ENCODE peak calls at places on chromosome 3, in four cellular contexts. M, F, X and L are unnamed samples.
A peak's percentile ranks its signal among the peaks of the same experiment; 100 is the strongest.

GRCh38 chr3:51355891-51356578 is 29.1 kb upstream of the MANF start:
- DNase-seq in M (no peak), F (no peak), X (no peak), L (no peak)

GRCh38 chr3:31165399-31165860 is 271.0 kb upstream of the GADL1 start:
- DNase-seq in M (no peak), F (no peak), X (no peak), L (no peak)

GRCh38 chr3:122941233-122942206 is 86.0 kb downstream of the SEMA5B start:
- DNase-seq in M (no peak), F (no peak), X (peak; percentile 6), L (no peak)

GRCh38 chr3:168414149-168414548 is 318.4 kb upstream of the GOLIM4 start:
- DNase-seq in M (no peak), F (no peak), X (no peak), L (no peak)

GRCh38 chr3:36480916-36481648 is 100.8 kb downstream of the STAC start:
- DNase-seq in M (no peak), F (no peak), X (peak; percentile 42), L (no peak)

GRCh38 chr3:72977463-72977862 is 19.1 kb upstream of the PPP4R2 start:
- DNase-seq in M (no peak), F (no peak), X (no peak), L (no peak)

GRCh38 chr3:157354722-157355121 is 81.9 kb upstream of the PTX3 start:
- DNase-seq in M (no peak), F (no peak), X (peak; percentile 54), L (no peak)

GRCh38 chr3:175337631-175338030 is 478.5 kb downstream of the NAALADL2 start:
- DNase-seq in M (no peak), F (no peak), X (no peak), L (no peak)

GRCh38 chr3:169082634-169083033 is 580.9 kb downstream of the MECOM start:
- DNase-seq in M (no peak), F (no peak), X (no peak), L (no peak)

GRCh38 chr3:39226106-39226741 is 33.8 kb upstream of the XIRP1 start:
- DNase-seq in M (no peak), F (no peak), X (no peak), L (no peak)

GRCh38 chr3:135896613-135897012 is 68.9 kb upstream of the PPP2R3A start:
- DNase-seq in M (no peak), F (no peak), X (peak; percentile 19), L (no peak)

GRCh38 chr3:105610473-105610872 is 243.8 kb downstream of the ALCAM start:
- DNase-seq in M (no peak), F (no peak), X (no peak), L (no peak)

GRCh38 chr3:191500892-191501291 is 39.9 kb downstream of the PYDC2 start:
- DNase-seq in M (no peak), F (no peak), X (no peak), L (no peak)

GRCh38 chr3:58858126-58858525 is 191.6 kb upstream of the FAM3D start:
- DNase-seq in M (no peak), F (no peak), X (no peak), L (no peak)

GRCh38 chr3:86921981-86922680 is 68.8 kb downstream of the VGLL3 start:
- DNase-seq in M (no peak), F (no peak), X (peak; percentile 37), L (no peak)

GRCh38 chr3:98994128-98994762 is 92.8 kb upstream of the DCBLD2 start:
- DNase-seq in M (no peak), F (no peak), X (peak; percentile 82), L (no peak)

GRCh38 chr3:49689046-49689886 is at the start of the genes MST1 and RNF123:
- DNase-seq in M (peak; percentile 92), F (peak; percentile 93), X (peak; percentile 84), L (peak; percentile 88)

GRCh38 chr3:190840146-190840545 is 22.3 kb downstream of the GMNC start:
- DNase-seq in M (no peak), F (no peak), X (peak; percentile 19), L (no peak)

GRCh38 chr3:57287205-57287604 is 5.3 kb downstream of the ASB14 start:
- DNase-seq in M (no peak), F (no peak), X (no peak), L (no peak)

GRCh38 chr3:184642623-184643308 is 69.1 kb downstream of the MAGEF1 start:
- DNase-seq in M (no peak), F (no peak), X (no peak), L (no peak)

GRCh38 chr3:55701997-55702396 is 214.9 kb upstream of the WNT5A start:
- DNase-seq in M (no peak), F (no peak), X (no peak), L (no peak)

GRCh38 chr3:44342191-44342790 is 3.7 kb downstream of the TCAIM start:
- DNase-seq in M (no peak), F (no peak), X (peak; percentile 53), L (no peak)

GRCh38 chr3:133629146-133629545 is 32.6 kb downstream of the TOPBP1 start:
- DNase-seq in M (no peak), F (no peak), X (no peak), L (no peak)

GRCh38 chr3:35800960-35801459 is 161.7 kb downstream of the ARPP21 start:
- DNase-seq in M (no peak), F (no peak), X (no peak), L (no peak)

GRCh38 chr3:39126532-39127071 is 19.1 kb downstream of the TTC21A start:
- DNase-seq in M (no peak), F (no peak), X (peak; percentile 75), L (no peak)

GRCh38 chr3:142618917-142619401 is 22.8 kb downstream of the PLS1 start:
- DNase-seq in M (no peak), F (no peak), X (peak; percentile 2), L (no peak)

GRCh38 chr3:150828997-150829396 is 66.0 kb upstream of the SIAH2 start:
- DNase-seq in M (no peak), F (no peak), X (no peak), L (no peak)

GRCh38 chr3:45679805-45680204 is 9.4 kb upstream of the SACM1L start:
- DNase-seq in M (no peak), F (no peak), X (no peak), L (no peak)